ENCODE peak calls at places on chromosomes 2 and 18, in nine cellular contexts. S, Z, P, O, D, R, Q, F and Y are unnamed samples.
A peak's percentile ranks its signal among the peaks of the same experiment; 100 is the strongest.

GRCh38 chr2:127614246-127614645 is 31.7 kb upstream of the GPR17 start:
- DNase-seq in S (no peak), Z (no peak), P (peak; percentile 27), O (no peak), D (no peak), F (no peak), Q (no peak), R (no peak), Y (no peak)

GRCh38 chr18:11808001-11808855 is 43.0 kb upstream of the CHMP1B start:
- DNase-seq in Q (no peak), O (peak; percentile 60), F (peak; percentile 84), R (no peak), Z (peak; percentile 96), S (no peak), P (no peak), D (no peak), Y (peak; percentile 88)

GRCh38 chr18:23259701-23260661 is 124.7 kb downstream of the CABLES1 start:
- DNase-seq in Q (peak; percentile 79), R (peak; percentile 80), O (peak; percentile 75), S (peak; percentile 76), F (peak; percentile 66), P (peak; percentile 76), D (peak; percentile 93), Z (peak; percentile 99), Y (peak; percentile 62)

GRCh38 chr2:9337901-9338300 is 85.4 kb downstream of the ITGB1BP1 start:
- DNase-seq in Q (no peak), R (no peak), S (no peak), D (no peak), P (no peak), O (no peak), F (no peak), Z (no peak), Y (no peak)

GRCh38 chr2:72111061-72111460 is 36.6 kb downstream of the CYP26B1 start:
- DNase-seq in O (no peak), Q (no peak), P (no peak), Z (no peak), D (no peak), F (no peak), S (no peak), R (no peak), Y (no peak)

GRCh38 chr2:238296638-238297457 is 8.4 kb upstream of the PER2 start:
- DNase-seq in R (no peak), P (no peak), F (no peak), O (no peak), Z (peak; percentile 86), Q (peak; percentile 7), S (no peak), D (peak; percentile 36), Y (no peak)

GRCh38 chr2:71005271-71006202 is 10.9 kb upstream of the TEX261 start:
- DNase-seq in O (no peak), P (no peak), D (no peak), R (no peak), Z (no peak), F (no peak), Q (no peak), S (no peak), Y (no peak)

GRCh38 chr18:31498450-31499156 is 626 bp downstream of the DSG2 start:
- DNase-seq in P (no peak), F (no peak), R (no peak), O (no peak), D (no peak), Q (peak; percentile 21), Z (no peak), S (no peak), Y (peak; percentile 55)

GRCh38 chr2:65831528-65831927 is 399.1 kb upstream of the SPRED2 start:
- DNase-seq in R (peak; percentile 25), Q (no peak), D (no peak), P (no peak), S (no peak), O (no peak), F (no peak), Z (no peak), Y (no peak)

GRCh38 chr2:195356920-195357440 is 300.0 kb upstream of the SLC39A10 start:
- DNase-seq in F (no peak), P (no peak), S (no peak), Z (peak; percentile 15), D (no peak), O (no peak), Q (no peak), R (no peak), Y (no peak)

GRCh38 chr2:7427293-7428060 is 510.3 kb downstream of the RNF144A start:
- DNase-seq in F (peak; percentile 72), O (peak; percentile 35), R (no peak), Z (peak; percentile 85), P (peak; percentile 50), D (no peak), Q (no peak), S (no peak), Y (no peak)

GRCh38 chr2:156538083-156538504 is 101.9 kb downstream of the GPD2 start:
- DNase-seq in D (no peak), S (no peak), Q (no peak), F (no peak), R (no peak), Z (peak; percentile 95), P (no peak), O (no peak), Y (no peak)

GRCh38 chr18:79544386-79544963 is 135.1 kb upstream of the CTDP1 start:
- DNase-seq in D (peak; percentile 21), Q (no peak), O (no peak), S (no peak), R (no peak), Z (no peak), F (no peak), P (no peak), Y (no peak)

GRCh38 chr2:240836781-240837467 is 16.9 kb upstream of the KIF1A start:
- DNase-seq in R (peak; percentile 60), Z (no peak), D (no peak), S (peak; percentile 38), F (peak; percentile 61), P (no peak), O (no peak), Q (peak; percentile 58), Y (no peak)

GRCh38 chr2:183597841-183598240 is 473.6 kb downstream of the NUP35 start:
- DNase-seq in D (no peak), Q (no peak), Z (no peak), F (no peak), O (no peak), R (no peak), P (no peak), S (no peak), Y (no peak)

GRCh38 chr2:145221511-145221910 is 701.6 kb upstream of the ZEB2 start:
- DNase-seq in P (no peak), F (no peak), O (no peak), S (no peak), D (no peak), Z (no peak), R (no peak), Q (no peak), Y (no peak)

GRCh38 chr2:16113568-16114549 is 173.5 kb downstream of the MYCN start:
- DNase-seq in Q (no peak), P (no peak), S (no peak), Z (no peak), F (no peak), O (no peak), D (no peak), R (no peak), Y (no peak)

GRCh38 chr2:197209742-197210408 is 100.7 kb downstream of the ANKRD44 start:
- DNase-seq in D (no peak), S (no peak), P (no peak), O (no peak), Q (no peak), F (no peak), Z (peak; percentile 29), R (no peak), Y (no peak)

GRCh38 chr2:76748581-76749296 is 773.4 kb downstream of the LRRTM4 start:
- DNase-seq in S (no peak), Z (no peak), P (no peak), O (no peak), Q (no peak), D (no peak), F (no peak), R (no peak), Y (no peak)

GRCh38 chr18:55252053-55252675 is 292.9 kb upstream of the CCDC68 start:
- DNase-seq in O (no peak), R (no peak), Z (no peak), Q (no peak), F (no peak), D (no peak), S (no peak), P (no peak), Y (no peak)
- H3K27me3 ChIP-seq in O (no peaks in the 10 kb centered on the region), R (no peaks in the 10 kb centered on the region), Z (no peaks in the 10 kb centered on the region), Q (no peaks in the 10 kb centered on the region), F (no peaks in the 10 kb centered on the region), D (no peaks in the 10 kb centered on the region), S (no peaks in the 10 kb centered on the region), P (no peaks in the 10 kb centered on the region), Y (no peaks in the 10 kb centered on the region)

GRCh38 chr18:44924750-44925534 is 244.3 kb downstream of the SETBP1 start:
- DNase-seq in P (no peak), O (no peak), Q (no peak), S (no peak), D (no peak), Z (no peak), R (no peak), F (no peak), Y (no peak)
- H3K36me3 ChIP-seq in P (no peaks in the 10 kb centered on the region), O (no peaks in the 10 kb centered on the region), Q (no peaks in the 10 kb centered on the region), S (no peaks in the 10 kb centered on the region), D (no peaks in the 10 kb centered on the region), Z (no peaks in the 10 kb centered on the region), R (no peaks in the 10 kb centered on the region), F (no peaks in the 10 kb centered on the region), Y (no peaks in the 10 kb centered on the region)

DNA sequence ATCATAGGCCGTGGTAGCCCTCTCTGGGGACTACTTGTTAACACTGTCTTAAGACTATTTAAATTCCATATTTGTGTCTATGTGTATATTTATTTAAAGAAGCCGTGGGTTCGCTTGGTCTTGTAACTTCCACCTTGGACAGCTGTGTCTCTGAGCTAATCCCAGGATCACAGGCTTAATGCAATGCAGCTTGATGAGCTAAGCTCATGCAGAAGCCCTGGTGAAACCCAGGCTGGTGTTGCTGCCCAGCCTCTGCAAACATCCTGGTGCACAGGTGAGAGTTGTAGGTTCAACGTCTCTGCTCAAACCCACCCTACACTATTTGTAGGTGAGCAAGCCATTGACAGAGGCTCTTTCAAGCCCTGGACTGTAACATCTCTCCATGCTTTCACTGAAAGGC is 211.8 kb downstream of the FAM210A start:
- DNase-seq in Q (no peak), S (no peak), Z (no peak), R (no peak), O (no peak), P (no peak), F (no peak), D (no peak), Y (no peak)
- H3K27ac ChIP-seq in Q (no peak overlapping the region), S (no peak overlapping the region), Z (no peak overlapping the region), R (no peak overlapping the region), O (no peak overlapping the region), P (no peak overlapping the region), F (no peak overlapping the region), D (no peak overlapping the region), Y (no peak overlapping the region)

DNA sequence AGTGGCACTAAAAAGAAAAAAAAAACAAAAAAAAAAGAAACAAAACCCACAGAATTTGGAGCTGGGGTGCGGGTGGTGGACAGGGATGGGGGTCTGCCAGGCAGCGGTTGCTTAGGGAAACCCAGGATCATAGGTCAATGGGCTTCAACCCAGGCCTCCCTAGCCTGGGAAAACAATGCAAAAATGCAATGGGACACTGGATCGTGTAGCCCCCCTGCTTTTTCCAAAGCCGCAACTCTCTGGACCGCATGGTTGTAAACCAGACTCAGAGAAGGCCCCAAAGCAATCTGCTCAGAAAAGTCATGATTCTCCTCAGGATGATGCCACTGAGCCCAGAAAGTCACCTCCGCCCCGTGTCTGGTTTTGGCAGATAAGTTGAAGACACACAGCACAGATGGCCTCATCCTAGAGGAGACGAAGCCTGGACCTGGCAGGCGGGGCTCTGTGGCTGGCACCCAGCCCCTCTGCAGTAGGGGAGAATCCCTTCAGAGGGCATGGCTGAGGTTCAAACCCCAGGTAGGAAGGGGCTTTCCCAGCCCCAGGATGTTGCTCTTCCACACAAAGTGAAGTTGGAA is 5.1 kb downstream of the DLX2 start:
- DNase-seq in S (no peak), P (no peak), O (no peak), Q (no peak), D (no peak), R (no peak), Z (peak; percentile 38), F (no peak), Y (no peak)
- H3K27me3 ChIP-seq in S (peaks cover 20% of the 10 kb centered on the region), P (peaks cover 51% of the 10 kb centered on the region), O (peaks cover 33% of the 10 kb centered on the region), Q (peaks cover 9% of the 10 kb centered on the region), D (no peaks in the 10 kb centered on the region), R (peaks cover 100% of the 10 kb centered on the region), Z (peaks cover 48% of the 10 kb centered on the region), F (peaks cover 22% of the 10 kb centered on the region), Y (no peaks in the 10 kb centered on the region)